ENCODE peak calls at places on chromosomes 1 and 21, in eight cellular contexts. Q is GM20000, Y is KG1, S is substantia nigra, Z is heart right ventricle, X is tibial artery, E is colonic mucosa, O is DMS153. G is an unnamed sample.

GRCh38 chr1:79042117-79042516 is 35.6 kb upstream of the ADGRL4 start:
- DNase-seq in Q (peak), Y (no peak), S (no peak), Z (no peak), X (no peak), E (no peak), O (no peak), G (no peak)

GRCh38 chr1:67735806-67736627 is 51.0 kb downstream of the GADD45A start:
- DNase-seq in Q (peak), Y (no peak), S (peak), Z (peak), X (peak), E (peak), O (peak), G (peak)

GRCh38 chr1:25567710-25568089 is 24.3 kb downstream of the LDLRAP1 start:
- DNase-seq in Q (no peak), Y (no peak), S (no peak), Z (no peak), X (no peak), E (no peak), O (no peak), G (no peak)

GRCh38 chr1:209354840-209355165 is 228.7 kb upstream of the CAMK1G start:
- DNase-seq in Q (no peak), Y (no peak), S (no peak), Z (no peak), X (no peak), E (no peak), O (no peak), G (no peak)

GRCh38 chr1:25031966-25032667 is 102.0 kb upstream of the RUNX3 start:
- DNase-seq in Q (peak), Y (no peak), S (no peak), Z (peak), X (no peak), E (no peak), O (peak), G (peak)

GRCh38 chr1:81804320-81804719 is 3.6 kb downstream of the ADGRL2 start:
- DNase-seq in Q (no peak), Y (no peak), S (no peak), Z (no peak), X (no peak), E (no peak), O (no peak), G (no peak)

GRCh38 chr1:229411434-229412055 is 22.3 kb downstream of the ACTA1 start:
- DNase-seq in Q (no peak), Y (no peak), S (no peak), Z (no peak), X (no peak), E (no peak), O (no peak), G (peak)

GRCh38 chr1:5351366-5351765 is 640.9 kb downstream of the NPHP4 start:
- DNase-seq in Q (no peak), Y (no peak), S (no peak), Z (no peak), X (no peak), E (no peak), O (no peak), G (no peak)

GRCh38 chr1:93735722-93736121 is 54.1 kb upstream of the BCAR3 start:
- DNase-seq in Q (no peak), Y (no peak), S (no peak), Z (no peak), X (no peak), E (no peak), O (no peak), G (no peak)

GRCh38 chr1:17545354-17545753 is 5.9 kb downstream of the ARHGEF10L start:
- DNase-seq in Q (no peak), Y (no peak), S (no peak), Z (no peak), X (no peak), E (peak), O (no peak), G (no peak)

GRCh38 chr21:46099476-46099875 is 1.6 kb downstream of the COL6A2 start:
- DNase-seq in Q (no peak), Y (no peak), S (no peak), Z (peak), X (peak), E (peak), O (no peak), G (no peak)

GRCh38 chr1:75615664-75616435 is 4.9 kb upstream of the SLC44A5 start:
- DNase-seq in Q (peak), Y (no peak), S (peak), Z (peak), X (no peak), E (peak), O (peak), G (peak)

GRCh38 chr1:207034208-207034607 is 1.7 kb upstream of the C1orf116 start:
- DNase-seq in Q (no peak), Y (no peak), S (no peak), Z (no peak), X (no peak), E (no peak), O (peak), G (no peak)

GRCh38 chr1:6392081-6392879 is 1.3 kb downstream of the ACOT7 start:
- DNase-seq in Q (no peak), Y (no peak), S (no peak), Z (no peak), X (no peak), E (peak), O (no peak), G (peak)

GRCh38 chr1:11561740-11562139 is 82.8 kb downstream of the DISP3 start:
- DNase-seq in Q (no peak), Y (no peak), S (no peak), Z (no peak), X (no peak), E (no peak), O (no peak), G (no peak)